ENCODE peak calls at places on chromosomes 7 and 10, in six cellular contexts. One of them, this sample, is unnamed.

GRCh38 chr10:69558559-69558958 is 14.7 kb downstream of the NEUROG3 start:
- DNase-seq in NCI-H2171: no peak
- DNase-seq in HFFc6: no peak
- DNase-seq in choroid plexus epithelial cell: no peak
- DNase-seq in kidney tubule cell: no peak
- DNase-seq in AG09309: no peak
- DNase-seq in this sample: no peak

GRCh38 chr10:124155781-124156401 is 62.5 kb upstream of the CHST15 start:
- DNase-seq in NCI-H2171: no peak
- DNase-seq in HFFc6: no peak
- DNase-seq in choroid plexus epithelial cell: peak
- DNase-seq in kidney tubule cell: peak
- DNase-seq in AG09309: no peak
- DNase-seq in this sample: no peak

GRCh38 chr7:54839538-54840213 is 80.7 kb upstream of the SEC61G start:
- DNase-seq in NCI-H2171: no peak
- DNase-seq in HFFc6: peak
- DNase-seq in choroid plexus epithelial cell: peak
- DNase-seq in kidney tubule cell: peak
- DNase-seq in AG09309: no peak
- DNase-seq in this sample: no peak

GRCh38 chr7:129831424-129832058 is 121.2 kb downstream of the UBE2H start:
- DNase-seq in NCI-H2171: no peak
- DNase-seq in HFFc6: peak
- DNase-seq in choroid plexus epithelial cell: peak
- DNase-seq in kidney tubule cell: peak
- DNase-seq in AG09309: peak
- DNase-seq in this sample: no peak

GRCh38 chr10:8057636-8058273 is 3.3 kb downstream of the GATA3 start:
- DNase-seq in NCI-H2171: no peak
- DNase-seq in HFFc6: no peak
- DNase-seq in choroid plexus epithelial cell: no peak
- DNase-seq in kidney tubule cell: no peak
- DNase-seq in AG09309: no peak
- DNase-seq in this sample: no peak

GRCh38 chr7:33186187-33186586 is 56.8 kb downstream of the BBS9 start:
- DNase-seq in NCI-H2171: no peak
- DNase-seq in HFFc6: peak
- DNase-seq in choroid plexus epithelial cell: peak
- DNase-seq in kidney tubule cell: peak
- DNase-seq in AG09309: no peak
- DNase-seq in this sample: no peak

GRCh38 chr10:1243486-1244182 is 187.4 kb downstream of the WDR37 start:
- DNase-seq in NCI-H2171: no peak
- DNase-seq in HFFc6: no peak
- DNase-seq in choroid plexus epithelial cell: no peak
- DNase-seq in kidney tubule cell: no peak
- DNase-seq in AG09309: no peak
- DNase-seq in this sample: no peak

GRCh38 chr7:28062197-28062988 is 118.2 kb downstream of the JAZF1 start:
- DNase-seq in NCI-H2171: peak
- DNase-seq in HFFc6: peak
- DNase-seq in choroid plexus epithelial cell: peak
- DNase-seq in kidney tubule cell: peak
- DNase-seq in AG09309: no peak
- DNase-seq in this sample: peak

GRCh38 chr7:20795361-20795760 is 8.7 kb upstream of the SP8 start:
- DNase-seq in NCI-H2171: no peak
- DNase-seq in HFFc6: no peak
- DNase-seq in choroid plexus epithelial cell: no peak
- DNase-seq in kidney tubule cell: no peak
- DNase-seq in AG09309: no peak
- DNase-seq in this sample: no peak

GRCh38 chr7:47693161-47693740 is 111.3 kb upstream of the TNS3 start:
- DNase-seq in NCI-H2171: no peak
- DNase-seq in HFFc6: peak
- DNase-seq in choroid plexus epithelial cell: peak
- DNase-seq in kidney tubule cell: peak
- DNase-seq in AG09309: peak
- DNase-seq in this sample: no peak

GRCh38 chr10:7230956-7231355 is 179.9 kb downstream of the SFMBT2 start:
- DNase-seq in NCI-H2171: no peak
- DNase-seq in HFFc6: no peak
- DNase-seq in choroid plexus epithelial cell: no peak
- DNase-seq in kidney tubule cell: no peak
- DNase-seq in AG09309: no peak
- DNase-seq in this sample: no peak

GRCh38 chr7:84484502-84485079 is 290.0 kb upstream of the SEMA3A start:
- DNase-seq in NCI-H2171: no peak
- DNase-seq in HFFc6: peak
- DNase-seq in choroid plexus epithelial cell: no peak
- DNase-seq in kidney tubule cell: no peak
- DNase-seq in AG09309: peak
- DNase-seq in this sample: no peak

GRCh38 chr10:79073784-79074432 is 5.1 kb downstream of the ZMIZ1 start:
- DNase-seq in NCI-H2171: no peak
- DNase-seq in HFFc6: peak
- DNase-seq in choroid plexus epithelial cell: peak
- DNase-seq in kidney tubule cell: peak
- DNase-seq in AG09309: no peak
- DNase-seq in this sample: no peak

GRCh38 chr10:3668276-3668960 is 116.6 kb downstream of the KLF6 start:
- DNase-seq in NCI-H2171: no peak
- DNase-seq in HFFc6: peak
- DNase-seq in choroid plexus epithelial cell: peak
- DNase-seq in kidney tubule cell: peak
- DNase-seq in AG09309: peak
- DNase-seq in this sample: peak

GRCh38 chr7:2115739-2116065 is 117.0 kb downstream of the MAD1L1 start:
- DNase-seq in NCI-H2171: no peak
- DNase-seq in HFFc6: no peak
- DNase-seq in choroid plexus epithelial cell: no peak
- DNase-seq in kidney tubule cell: no peak
- DNase-seq in AG09309: no peak
- DNase-seq in this sample: no peak

GRCh38 chr7:158740013-158740656 is 35.5 kb upstream of the NCAPG2 start:
- DNase-seq in NCI-H2171: no peak
- DNase-seq in HFFc6: peak
- DNase-seq in choroid plexus epithelial cell: peak
- DNase-seq in kidney tubule cell: peak
- DNase-seq in AG09309: peak
- DNase-seq in this sample: peak

GRCh38 chr7:78178319-78178718 is 379.7 kb downstream of the PHTF2 start:
- DNase-seq in NCI-H2171: peak
- DNase-seq in HFFc6: peak
- DNase-seq in choroid plexus epithelial cell: peak
- DNase-seq in kidney tubule cell: no peak
- DNase-seq in AG09309: peak
- DNase-seq in this sample: no peak

GRCh38 chr10:120456626-120457430 is at the start of gene PLPP4:
- DNase-seq in NCI-H2171: peak
- DNase-seq in HFFc6: peak
- DNase-seq in choroid plexus epithelial cell: peak
- DNase-seq in kidney tubule cell: peak
- DNase-seq in AG09309: no peak
- DNase-seq in this sample: no peak

GRCh38 chr10:72314263-72314662 is 40.5 kb downstream of the DNAJB12 start:
- DNase-seq in NCI-H2171: no peak
- DNase-seq in HFFc6: no peak
- DNase-seq in choroid plexus epithelial cell: no peak
- DNase-seq in kidney tubule cell: no peak
- DNase-seq in AG09309: no peak
- DNase-seq in this sample: no peak

GRCh38 chr10:116721991-116722392 is 20.4 kb downstream of the HSPA12A start:
- DNase-seq in NCI-H2171: no peak
- DNase-seq in HFFc6: no peak
- DNase-seq in choroid plexus epithelial cell: peak
- DNase-seq in kidney tubule cell: peak
- DNase-seq in AG09309: no peak
- DNase-seq in this sample: no peak

GRCh38 chr7:7183833-7184463 is 1.6 kb downstream of the C1GALT1 start:
- DNase-seq in NCI-H2171: no peak
- DNase-seq in HFFc6: no peak
- DNase-seq in choroid plexus epithelial cell: peak
- DNase-seq in kidney tubule cell: peak
- DNase-seq in AG09309: no peak
- DNase-seq in this sample: peak

GRCh38 chr10:102677736-102678354 is 33.6 kb downstream of the TRIM8 start:
- DNase-seq in NCI-H2171: no peak
- DNase-seq in HFFc6: no peak
- DNase-seq in choroid plexus epithelial cell: no peak
- DNase-seq in kidney tubule cell: no peak
- DNase-seq in AG09309: no peak
- DNase-seq in this sample: no peak

GRCh38 chr10:110069502-110069982 is 61.8 kb downstream of the ADD3 start:
- DNase-seq in NCI-H2171: no peak
- DNase-seq in HFFc6: no peak
- DNase-seq in choroid plexus epithelial cell: peak
- DNase-seq in kidney tubule cell: no peak
- DNase-seq in AG09309: no peak
- DNase-seq in this sample: no peak

GRCh38 chr10:100009283-100009792 is 409 bp downstream of the DNMBP start:
- DNase-seq in NCI-H2171: peak
- DNase-seq in HFFc6: no peak
- DNase-seq in choroid plexus epithelial cell: peak
- DNase-seq in kidney tubule cell: no peak
- DNase-seq in AG09309: no peak
- DNase-seq in this sample: peak

This sample was measured in AML-193.